ENCODE peak calls at places on chromosomes 16 and 17, in seven cellular contexts. H is NCI-H1092; K is IMR-90; C is iris pigment epithelial cell; N is activated naive CD4-positive, alpha-beta T cell; G is epithelial cell of proximal tubule; W is GM20000. E is an unnamed sample.

GRCh38 chr16:49592507-49593422 is 219.2 kb downstream of the C16orf78 start:
- DNase-seq in H (no peak), K (peak), C (peak), N (peak), G (no peak), W (peak), E (peak)

GRCh38 chr16:76885776-76886175 is 305.2 kb upstream of the MON1B start:
- DNase-seq in H (no peak), K (no peak), C (no peak), N (no peak), G (no peak), W (no peak), E (no peak)

GRCh38 chr16:17159616-17160015 is 311.1 kb downstream of the XYLT1 start:
- DNase-seq in H (no peak), K (no peak), C (no peak), N (no peak), G (no peak), W (no peak), E (no peak)

GRCh38 chr17:2089021-2089422 is 34.1 kb downstream of the HIC1 start:
- DNase-seq in H (no peak), K (peak), C (peak), N (no peak), G (no peak), W (no peak), E (no peak)

GRCh38 chr16:25012525-25012991 is 2.6 kb downstream of the ARHGAP17 start:
- DNase-seq in H (no peak), K (peak), C (peak), N (no peak), G (no peak), W (no peak), E (no peak)

GRCh38 chr16:49830873-49831272 is 25.0 kb downstream of the ZNF423 start:
- DNase-seq in H (no peak), K (no peak), C (no peak), N (no peak), G (no peak), W (no peak), E (no peak)

GRCh38 chr17:1559743-1560581 is 2.6 kb downstream of the PITPNA start:
- DNase-seq in H (no peak), K (no peak), C (no peak), N (no peak), G (no peak), W (no peak), E (no peak)

GRCh38 chr17:14245002-14245401 is 8.3 kb upstream of the CDRT15 start:
- DNase-seq in H (no peak), K (no peak), C (no peak), N (no peak), G (no peak), W (no peak), E (no peak)

GRCh38 chr16:31451681-31452351 is 7.5 kb upstream of the ARMC5 start:
- DNase-seq in H (peak), K (peak), C (peak), N (no peak), G (no peak), W (no peak), E (no peak)

GRCh38 chr17:66000216-66000615 is 191.7 kb downstream of the CEP112 start:
- DNase-seq in H (no peak), K (no peak), C (no peak), N (no peak), G (no peak), W (no peak), E (no peak)

GRCh38 chr16:57781741-57782606 is 20.3 kb downstream of the KIFC3 start:
- DNase-seq in H (no peak), K (peak), C (peak), N (no peak), G (no peak), W (no peak), E (no peak)

GRCh38 chr16:31501966-31502348 is 6.2 kb downstream of the RUSF1 start:
- DNase-seq in H (no peak), K (no peak), C (no peak), N (no peak), G (no peak), W (no peak), E (no peak)

GRCh38 chr17:77858291-77859034 is 100.0 kb upstream of the TNRC6C start:
- DNase-seq in H (no peak), K (no peak), C (no peak), N (no peak), G (no peak), W (no peak), E (no peak)

GRCh38 chr17:34347063-34347462 is 9.2 kb upstream of the CCL13 start:
- DNase-seq in H (no peak), K (no peak), C (no peak), N (no peak), G (no peak), W (no peak), E (no peak)

GRCh38 chr17:39863918-39864746 is at the start of gene IKZF3:
- DNase-seq in H (peak), K (peak), C (peak), N (peak), G (no peak), W (peak), E (peak)

GRCh38 chr17:73551756-73552155 is 92.5 kb downstream of the SDK2 start:
- DNase-seq in H (no peak), K (no peak), C (no peak), N (no peak), G (no peak), W (no peak), E (peak)

GRCh38 chr17:80063815-80064585 is 27.6 kb downstream of the CCDC40 start:
- DNase-seq in H (no peak), K (peak), C (peak), N (no peak), G (peak), W (no peak), E (no peak)

GRCh38 chr17:7582401-7583252 is 1.0 kb upstream of the MPDU1 start:
- DNase-seq in H (no peak), K (no peak), C (no peak), N (no peak), G (no peak), W (no peak), E (no peak)

GRCh38 chr17:64527914-64528313 is 21.1 kb downstream of the CEP95 start:
- DNase-seq in H (no peak), K (no peak), C (no peak), N (no peak), G (no peak), W (no peak), E (no peak)

GRCh38 chr16:22847100-22847499 is 33.1 kb downstream of the HS3ST2 start:
- DNase-seq in H (no peak), K (no peak), C (no peak), N (no peak), G (no peak), W (no peak), E (no peak)

GRCh38 chr16:79181419-79181818 is 419.1 kb downstream of the MAF start:
- DNase-seq in H (no peak), K (no peak), C (no peak), N (no peak), G (no peak), W (no peak), E (no peak)

GRCh38 chr17:82232322-82232785 is 3.5 kb downstream of the SLC16A3 start:
- DNase-seq in H (no peak), K (no peak), C (no peak), N (no peak), G (no peak), W (no peak), E (no peak)

GRCh38 chr16:57185446-57185944 is 344 bp downstream of the PSME3IP1 start:
- DNase-seq in H (peak), K (peak), C (peak), N (peak), G (no peak), W (peak), E (peak)

GRCh38 chr17:11404431-11404830 is 163.4 kb downstream of the SHISA6 start:
- DNase-seq in H (no peak), K (no peak), C (no peak), N (no peak), G (no peak), W (no peak), E (no peak)

GRCh38 chr17:17781591-17782424 is 55.0 kb downstream of the SREBF1 start:
- DNase-seq in H (peak), K (peak), C (peak), N (no peak), G (no peak), W (peak), E (peak)

GRCh38 chr17:9261059-9262029 is 240.0 kb downstream of the NTN1 start:
- DNase-seq in H (no peak), K (no peak), C (no peak), N (no peak), G (no peak), W (no peak), E (no peak)

GRCh38 chr17:10268005-10268404 is 69.6 kb upstream of the GAS7 start:
- DNase-seq in H (no peak), K (no peak), C (no peak), N (no peak), G (no peak), W (no peak), E (no peak)

GRCh38 chr16:27445502-27446175 is 43.7 kb downstream of the IL21R start:
- DNase-seq in H (no peak), K (no peak), C (no peak), N (no peak), G (no peak), W (no peak), E (no peak)

GRCh38 chr17:74768069-74768762 is 7.9 kb downstream of the NAT9 start:
- DNase-seq in H (no peak), K (peak), C (no peak), N (no peak), G (no peak), W (no peak), E (no peak)

GRCh38 chr17:17042851-17043667 is 802 bp downstream of the MPRIP start:
- DNase-seq in H (no peak), K (peak), C (peak), N (no peak), G (no peak), W (no peak), E (no peak)

GRCh38 chr17:62098623-62099231 is 33.6 kb upstream of the MED13 start:
- DNase-seq in H (no peak), K (no peak), C (no peak), N (no peak), G (no peak), W (peak), E (peak)

GRCh38 chr16:21656795-21657768 is 4.7 kb upstream of the IGSF6 start:
- DNase-seq in H (no peak), K (peak), C (peak), N (no peak), G (no peak), W (peak), E (peak)

GRCh38 chr16:27275394-27275793 is 6.8 kb upstream of the NSMCE1 start:
- DNase-seq in H (no peak), K (no peak), C (no peak), N (no peak), G (no peak), W (no peak), E (no peak)

GRCh38 chr17:29565643-29566472 is 979 bp downstream of the ABHD15 start:
- DNase-seq in H (no peak), K (no peak), C (no peak), N (peak), G (no peak), W (peak), E (peak)

E was measured in GM10248.